ENCODE peak calls at places on chromosome 9, in eight cellular contexts. One of them, this sample, is unnamed.

GRCh38 chr9:111148994-111149759 is 110.9 kb upstream of the LPAR1 start:
- DNase-seq in AG04449: no peak
- DNase-seq in fibroblast of pulmonary artery: peak
- DNase-seq in GM23338: peak
- DNase-seq in upper lobe of right lung: no peak
- DNase-seq in AG10803: no peak
- DNase-seq in fibroblast of lung: no peak
- DNase-seq in stomach: no peak
- DNase-seq in this sample: no peak

GRCh38 chr9:134162212-134162775 is 2.1 kb downstream of the RNU6ATAC start:
- DNase-seq in AG04449: no peak
- DNase-seq in fibroblast of pulmonary artery: no peak
- DNase-seq in GM23338: no peak
- DNase-seq in upper lobe of right lung: no peak
- DNase-seq in AG10803: no peak
- DNase-seq in fibroblast of lung: no peak
- DNase-seq in stomach: no peak
- DNase-seq in this sample: no peak

GRCh38 chr9:21559402-21560280 is 77.5 kb upstream of the IFNE start:
- DNase-seq in AG04449: no peak
- DNase-seq in fibroblast of pulmonary artery: peak
- DNase-seq in GM23338: peak
- DNase-seq in upper lobe of right lung: peak
- DNase-seq in AG10803: peak
- DNase-seq in fibroblast of lung: peak
- DNase-seq in stomach: peak
- DNase-seq in this sample: no peak

GRCh38 chr9:136438909-136439549 is 616 bp downstream of the INPP5E start:
- DNase-seq in AG04449: no peak
- DNase-seq in fibroblast of pulmonary artery: peak
- DNase-seq in GM23338: peak
- DNase-seq in upper lobe of right lung: peak
- DNase-seq in AG10803: peak
- DNase-seq in fibroblast of lung: peak
- DNase-seq in stomach: no peak
- DNase-seq in this sample: no peak

GRCh38 chr9:78663367-78663766 is 366.4 kb downstream of the PSAT1 start:
- DNase-seq in AG04449: no peak
- DNase-seq in fibroblast of pulmonary artery: no peak
- DNase-seq in GM23338: no peak
- DNase-seq in upper lobe of right lung: no peak
- DNase-seq in AG10803: no peak
- DNase-seq in fibroblast of lung: no peak
- DNase-seq in stomach: no peak
- DNase-seq in this sample: no peak

GRCh38 chr9:2502760-2503159 is 118.8 kb upstream of the VLDLR start:
- DNase-seq in AG04449: no peak
- DNase-seq in fibroblast of pulmonary artery: peak
- DNase-seq in GM23338: no peak
- DNase-seq in upper lobe of right lung: no peak
- DNase-seq in AG10803: peak
- DNase-seq in fibroblast of lung: peak
- DNase-seq in stomach: no peak
- DNase-seq in this sample: no peak

GRCh38 chr9:84343111-84343521 is 2.6 kb upstream of the SLC28A3 start:
- DNase-seq in AG04449: peak
- DNase-seq in fibroblast of pulmonary artery: peak
- DNase-seq in GM23338: no peak
- DNase-seq in upper lobe of right lung: no peak
- DNase-seq in AG10803: no peak
- DNase-seq in fibroblast of lung: peak
- DNase-seq in stomach: no peak
- DNase-seq in this sample: no peak

GRCh38 chr9:121729769-121730168 is 78.3 kb downstream of the DAB2IP start:
- DNase-seq in AG04449: no peak
- DNase-seq in fibroblast of pulmonary artery: no peak
- DNase-seq in GM23338: no peak
- DNase-seq in upper lobe of right lung: no peak
- DNase-seq in AG10803: no peak
- DNase-seq in fibroblast of lung: no peak
- DNase-seq in stomach: no peak
- DNase-seq in this sample: no peak

GRCh38 chr9:132973713-132974112 is 4.8 kb upstream of the GFI1B start:
- DNase-seq in AG04449: no peak
- DNase-seq in fibroblast of pulmonary artery: peak
- DNase-seq in GM23338: peak
- DNase-seq in upper lobe of right lung: no peak
- DNase-seq in AG10803: peak
- DNase-seq in fibroblast of lung: peak
- DNase-seq in stomach: no peak
- DNase-seq in this sample: no peak

GRCh38 chr9:110767559-110768063 is 99.0 kb downstream of the MUSK start:
- DNase-seq in AG04449: no peak
- DNase-seq in fibroblast of pulmonary artery: peak
- DNase-seq in GM23338: no peak
- DNase-seq in upper lobe of right lung: no peak
- DNase-seq in AG10803: peak
- DNase-seq in fibroblast of lung: peak
- DNase-seq in stomach: no peak
- DNase-seq in this sample: no peak

GRCh38 chr9:134966270-134966669 is 48.6 kb upstream of the FCN1 start:
- DNase-seq in AG04449: no peak
- DNase-seq in fibroblast of pulmonary artery: no peak
- DNase-seq in GM23338: no peak
- DNase-seq in upper lobe of right lung: peak
- DNase-seq in AG10803: no peak
- DNase-seq in fibroblast of lung: no peak
- DNase-seq in stomach: no peak
- DNase-seq in this sample: no peak

GRCh38 chr9:116087751-116088194 is 65.8 kb upstream of the PAPPA start:
- DNase-seq in AG04449: no peak
- DNase-seq in fibroblast of pulmonary artery: peak
- DNase-seq in GM23338: no peak
- DNase-seq in upper lobe of right lung: no peak
- DNase-seq in AG10803: peak
- DNase-seq in fibroblast of lung: peak
- DNase-seq in stomach: no peak
- DNase-seq in this sample: no peak

GRCh38 chr9:33125441-33125840 is 41.7 kb downstream of the B4GALT1 start:
- DNase-seq in AG04449: no peak
- DNase-seq in fibroblast of pulmonary artery: no peak
- DNase-seq in GM23338: no peak
- DNase-seq in upper lobe of right lung: no peak
- DNase-seq in AG10803: no peak
- DNase-seq in fibroblast of lung: no peak
- DNase-seq in stomach: no peak
- DNase-seq in this sample: no peak

GRCh38 chr9:135520916-135521607 is at the start of gene LCN1:
- DNase-seq in AG04449: no peak
- DNase-seq in fibroblast of pulmonary artery: no peak
- DNase-seq in GM23338: no peak
- DNase-seq in upper lobe of right lung: peak
- DNase-seq in AG10803: no peak
- DNase-seq in fibroblast of lung: no peak
- DNase-seq in stomach: peak
- DNase-seq in this sample: no peak

GRCh38 chr9:101176384-101176783 is 147.9 kb downstream of the PLPPR1 start:
- DNase-seq in AG04449: no peak
- DNase-seq in fibroblast of pulmonary artery: no peak
- DNase-seq in GM23338: peak
- DNase-seq in upper lobe of right lung: no peak
- DNase-seq in AG10803: no peak
- DNase-seq in fibroblast of lung: no peak
- DNase-seq in stomach: no peak
- DNase-seq in this sample: no peak

GRCh38 chr9:6144947-6145346 is 70.7 kb upstream of the IL33 start:
- DNase-seq in AG04449: no peak
- DNase-seq in fibroblast of pulmonary artery: no peak
- DNase-seq in GM23338: no peak
- DNase-seq in upper lobe of right lung: no peak
- DNase-seq in AG10803: no peak
- DNase-seq in fibroblast of lung: no peak
- DNase-seq in stomach: no peak
- DNase-seq in this sample: no peak

GRCh38 chr9:83218411-83219090 is 155.6 kb upstream of the RASEF start:
- DNase-seq in AG04449: no peak
- DNase-seq in fibroblast of pulmonary artery: no peak
- DNase-seq in GM23338: no peak
- DNase-seq in upper lobe of right lung: no peak
- DNase-seq in AG10803: no peak
- DNase-seq in fibroblast of lung: no peak
- DNase-seq in stomach: no peak
- DNase-seq in this sample: no peak

GRCh38 chr9:129497837-129498450 is 123.0 kb downstream of the C9orf50 start:
- DNase-seq in AG04449: no peak
- DNase-seq in fibroblast of pulmonary artery: no peak
- DNase-seq in GM23338: no peak
- DNase-seq in upper lobe of right lung: peak
- DNase-seq in AG10803: no peak
- DNase-seq in fibroblast of lung: no peak
- DNase-seq in stomach: no peak
- DNase-seq in this sample: no peak
- H3K4me3 ChIP-seq in AG04449: peak
- H3K4me3 ChIP-seq in fibroblast of pulmonary artery: peak
- H3K4me3 ChIP-seq in GM23338: peak
- H3K4me3 ChIP-seq in upper lobe of right lung: peak
- H3K4me3 ChIP-seq in AG10803: peak
- H3K4me3 ChIP-seq in fibroblast of lung: peak
- H3K4me3 ChIP-seq in stomach: peak
- H3K4me3 ChIP-seq in this sample: peak

GRCh38 chr9:131406567-131407436 is 12.9 kb downstream of the PRRC2B start:
- DNase-seq in AG04449: no peak
- DNase-seq in fibroblast of pulmonary artery: no peak
- DNase-seq in GM23338: no peak
- DNase-seq in upper lobe of right lung: no peak
- DNase-seq in AG10803: no peak
- DNase-seq in fibroblast of lung: peak
- DNase-seq in stomach: no peak
- DNase-seq in this sample: no peak

GRCh38 chr9:131410051-131410491 is 16.2 kb downstream of the PRRC2B start:
- DNase-seq in AG04449: no peak
- DNase-seq in fibroblast of pulmonary artery: peak
- DNase-seq in GM23338: no peak
- DNase-seq in upper lobe of right lung: no peak
- DNase-seq in AG10803: peak
- DNase-seq in fibroblast of lung: peak
- DNase-seq in stomach: no peak
- DNase-seq in this sample: no peak

GRCh38 chr9:131405858-131406566 is 12.1 kb downstream of the PRRC2B start:
- DNase-seq in AG04449: no peak
- DNase-seq in fibroblast of pulmonary artery: no peak
- DNase-seq in GM23338: no peak
- DNase-seq in upper lobe of right lung: no peak
- DNase-seq in AG10803: no peak
- DNase-seq in fibroblast of lung: no peak
- DNase-seq in stomach: no peak
- DNase-seq in this sample: no peak

GRCh38 chr9:131409458-131409992 is 15.6 kb downstream of the PRRC2B start:
- DNase-seq in AG04449: no peak
- DNase-seq in fibroblast of pulmonary artery: no peak
- DNase-seq in GM23338: no peak
- DNase-seq in upper lobe of right lung: no peak
- DNase-seq in AG10803: no peak
- DNase-seq in fibroblast of lung: no peak
- DNase-seq in stomach: no peak
- DNase-seq in this sample: no peak

DNA sequence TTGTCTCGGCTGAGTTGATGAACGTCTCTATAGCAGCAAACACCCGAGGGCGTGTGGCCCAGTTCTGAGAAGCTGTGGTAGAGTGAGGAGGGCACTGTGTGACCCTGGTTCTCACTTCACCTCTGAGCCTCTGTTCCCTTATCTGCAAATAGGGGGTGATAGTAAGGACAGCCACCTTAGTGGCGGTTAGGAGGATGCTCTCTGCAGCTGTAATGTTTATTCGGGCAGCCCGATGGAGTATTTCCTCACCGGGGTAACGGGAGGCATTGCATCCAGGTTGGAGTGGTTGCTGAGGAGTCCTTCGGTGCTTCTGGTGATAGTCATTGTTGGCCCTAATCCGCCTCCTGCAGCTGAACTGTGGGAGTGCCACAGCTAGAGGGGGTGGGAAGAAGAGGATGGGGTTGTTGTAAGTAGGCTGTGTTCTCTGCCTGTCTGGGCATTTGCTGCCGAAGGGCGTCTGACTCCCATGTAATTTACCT is 13.9 kb downstream of the PRRC2B start:
- DNase-seq in AG04449: no peak
- DNase-seq in fibroblast of pulmonary artery: peak
- DNase-seq in GM23338: peak
- DNase-seq in upper lobe of right lung: peak
- DNase-seq in AG10803: peak
- DNase-seq in fibroblast of lung: peak
- DNase-seq in stomach: no peak
- DNase-seq in this sample: no peak
- TF ChIP-seq CTCF in AG04449: peak
- TF ChIP-seq CTCF in fibroblast of pulmonary artery: peak
- TF ChIP-seq CTCF in GM23338: peak
- TF ChIP-seq CTCF in upper lobe of right lung: peak
- TF ChIP-seq CTCF in AG10803: peak
- TF ChIP-seq CTCF in fibroblast of lung: peak
- TF ChIP-seq CTCF in stomach: no peak
- TF ChIP-seq CTCF in this sample: peak

DNA sequence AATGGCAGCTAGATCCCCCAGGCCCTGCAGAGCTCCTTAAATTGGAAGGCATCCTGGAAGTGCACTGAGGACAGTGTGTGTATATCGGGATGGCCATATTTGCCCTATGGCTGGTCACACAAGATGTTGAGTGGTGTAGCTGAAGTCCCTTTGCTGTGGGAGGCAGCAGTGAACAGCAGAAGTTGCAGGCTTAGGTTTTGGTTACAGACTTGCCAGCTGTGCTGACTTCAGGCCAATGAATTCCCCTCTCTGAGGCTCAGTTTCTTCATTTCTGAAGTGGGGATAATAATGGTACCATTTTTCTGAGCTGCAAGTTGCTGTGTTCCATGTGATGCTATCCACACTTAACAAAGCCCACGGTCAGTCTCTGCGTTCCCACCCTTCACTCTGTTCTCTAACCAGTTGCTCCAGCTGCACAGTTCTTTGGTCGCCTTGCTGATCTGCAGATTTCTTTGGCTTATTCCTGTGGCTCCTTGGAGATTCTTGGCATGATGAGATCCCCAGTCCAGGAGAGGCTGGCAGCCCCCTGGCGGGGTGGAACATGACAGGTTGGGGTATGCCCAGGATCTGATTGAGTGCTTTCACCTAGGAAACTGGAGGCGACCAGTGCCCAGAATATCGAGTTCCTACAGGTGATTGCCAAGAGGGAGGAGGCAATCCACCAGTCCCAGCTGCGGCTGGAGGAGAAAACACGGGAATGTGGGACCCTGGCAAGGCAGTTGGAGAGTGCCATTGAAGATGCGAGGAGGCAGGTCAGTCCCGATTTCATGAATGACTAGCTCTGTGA is 6.5 kb upstream of the GLE1 start:
- DNase-seq in AG04449: no peak
- DNase-seq in fibroblast of pulmonary artery: no peak
- DNase-seq in GM23338: no peak
- DNase-seq in upper lobe of right lung: peak
- DNase-seq in AG10803: no peak
- DNase-seq in fibroblast of lung: no peak
- DNase-seq in stomach: no peak
- DNase-seq in this sample: no peak
- H3K4me3 ChIP-seq in AG04449: no peak
- H3K4me3 ChIP-seq in fibroblast of pulmonary artery: no peak
- H3K4me3 ChIP-seq in GM23338: no peak
- H3K4me3 ChIP-seq in upper lobe of right lung: no peak
- H3K4me3 ChIP-seq in AG10803: no peak
- H3K4me3 ChIP-seq in fibroblast of lung: no peak
- H3K4me3 ChIP-seq in stomach: no peak
- H3K4me3 ChIP-seq in this sample: no peak

GRCh38 chr9:4890242-4890641 is 94.8 kb upstream of the JAK2 start:
- DNase-seq in AG04449: no peak
- DNase-seq in fibroblast of pulmonary artery: no peak
- DNase-seq in GM23338: no peak
- DNase-seq in upper lobe of right lung: no peak
- DNase-seq in AG10803: no peak
- DNase-seq in fibroblast of lung: no peak
- DNase-seq in stomach: no peak
- DNase-seq in this sample: no peak
- TF ChIP-seq CTCF in AG04449: no peak
- TF ChIP-seq CTCF in fibroblast of pulmonary artery: no peak
- TF ChIP-seq CTCF in GM23338: no peak
- TF ChIP-seq CTCF in upper lobe of right lung: no peak
- TF ChIP-seq CTCF in AG10803: no peak
- TF ChIP-seq CTCF in fibroblast of lung: no peak
- TF ChIP-seq CTCF in stomach: no peak
- TF ChIP-seq CTCF in this sample: no peak

This sample was measured in epithelial cell of proximal tubule.